ENCODE peak calls at places on chromosomes 5 and 9, in six cellular contexts. H is AG04450, F is mammary epithelial cell, X is lower leg skin, A is H1, M is epithelial cell of esophagus. N is an unnamed sample.

GRCh38 chr5:177447066-177447610 is 524 bp downstream of the PRR7 start:
- DNase-seq in H (no peak), X (no peak), M (peak), F (peak), A (no peak), N (peak)

GRCh38 chr5:1137567-1138444 is 25.9 kb upstream of the SLC12A7 start:
- DNase-seq in M (no peak), F (no peak), A (no peak), X (no peak), H (no peak), N (no peak)

GRCh38 chr9:116155700-116156045 is 2.1 kb downstream of the PAPPA start:
- DNase-seq in F (no peak), A (no peak), X (no peak), H (no peak), M (no peak), N (no peak)

GRCh38 chr5:176629853-176630680 is at the start of the genes EIF4E1B and SNCB:
- DNase-seq in F (peak), A (no peak), M (peak), H (no peak), X (no peak), N (peak)

GRCh38 chr9:81380960-81381359 is 308.4 kb downstream of the TLE1 start:
- DNase-seq in X (no peak), A (no peak), F (no peak), H (no peak), M (no peak), N (no peak)

GRCh38 chr5:115565233-115565632 is 20.7 kb upstream of the FEM1C start:
- DNase-seq in H (no peak), F (no peak), M (no peak), A (no peak), X (no peak), N (no peak)

GRCh38 chr5:67243944-67244343 is 47.3 kb upstream of the CD180 start:
- DNase-seq in A (no peak), F (no peak), X (no peak), M (no peak), H (no peak), N (no peak)

GRCh38 chr9:22921742-22922141 is 475.1 kb downstream of the DMRTA1 start:
- DNase-seq in M (no peak), F (no peak), H (no peak), A (no peak), X (no peak), N (no peak)

GRCh38 chr5:56481147-56481997 is 248.2 kb upstream of the ANKRD55 start:
- DNase-seq in M (no peak), A (no peak), H (no peak), F (peak), X (peak), N (peak)

GRCh38 chr5:113214026-113214425 is 220.8 kb downstream of the TSSK1B start:
- DNase-seq in A (no peak), X (no peak), M (no peak), F (no peak), H (no peak), N (no peak)

GRCh38 chr5:166127766-166128565 is 2163.5 kb upstream of the WWC1 start:
- DNase-seq in M (no peak), A (no peak), X (no peak), H (no peak), F (no peak), N (no peak)

GRCh38 chr9:22005083-22005699 is 3.9 kb downstream of the CDKN2B start:
- DNase-seq in A (no peak), X (no peak), H (no peak), M (no peak), F (peak), N (no peak)

GRCh38 chr5:151607304-151607703 is 16.2 kb upstream of the FAT2 start:
- DNase-seq in M (no peak), X (no peak), A (no peak), H (no peak), F (no peak), N (no peak)

GRCh38 chr5:133433641-133434040 is 178.7 kb downstream of the FSTL4 start:
- DNase-seq in A (no peak), X (peak), F (no peak), H (no peak), M (no peak), N (no peak)

GRCh38 chr5:180370861-180371641 is 17.9 kb upstream of the GFPT2 start:
- DNase-seq in F (no peak), A (no peak), H (no peak), M (no peak), X (no peak), N (no peak)

GRCh38 chr5:95113489-95113888 is 171.4 kb downstream of the MCTP1 start:
- DNase-seq in H (peak), F (peak), X (no peak), M (peak), A (peak), N (no peak)

GRCh38 chr5:157528036-157528632 is 47.4 kb downstream of the ADAM19 start:
- DNase-seq in A (no peak), M (no peak), H (no peak), X (no peak), F (no peak), N (no peak)

GRCh38 chr5:102528600-102528999 is 29.8 kb upstream of the SLCO6A1 start:
- DNase-seq in M (no peak), H (no peak), F (no peak), X (no peak), A (no peak), N (no peak)

GRCh38 chr5:143592648-143593047 is 189.2 kb upstream of the NR3C1 start:
- DNase-seq in A (no peak), M (no peak), H (no peak), F (no peak), X (no peak), N (no peak)

GRCh38 chr9:980621-981020 is 4.2 kb downstream of the DMRT3 start:
- DNase-seq in A (no peak), F (no peak), H (no peak), X (no peak), M (no peak), N (no peak)

GRCh38 chr9:72828281-72828731 is 124.5 kb downstream of the ALDH1A1 start:
- DNase-seq in X (no peak), H (no peak), A (no peak), M (peak), F (peak), N (no peak)

GRCh38 chr5:87004101-87004500 is 263.6 kb upstream of the RASA1 start:
- DNase-seq in H (no peak), M (peak), A (no peak), F (peak), X (no peak), N (no peak)

GRCh38 chr5:34891981-34892380 is 23.3 kb downstream of the RAD1 start:
- DNase-seq in X (no peak), M (no peak), H (no peak), A (no peak), F (no peak), N (no peak)

GRCh38 chr9:13896922-13897835 is 416.8 kb downstream of the NFIB start:
- DNase-seq in X (no peak), A (no peak), H (no peak), F (no peak), M (peak), N (no peak)

GRCh38 chr9:13898957-13899356 is 415.0 kb downstream of the NFIB start:
- DNase-seq in A (no peak), M (no peak), X (no peak), H (no peak), F (no peak), N (no peak)

GRCh38 chr9:13899924-13900323 is 414.0 kb downstream of the NFIB start:
- DNase-seq in X (no peak), H (no peak), A (no peak), F (no peak), M (peak), N (no peak)

GRCh38 chr9:13900449-13900848 is 413.5 kb downstream of the NFIB start:
- DNase-seq in X (no peak), M (peak), F (peak), H (no peak), A (no peak), N (no peak)

GRCh38 chr9:13896047-13896446 is 417.9 kb downstream of the NFIB start:
- DNase-seq in M (peak), F (peak), H (no peak), A (no peak), X (no peak), N (no peak)
- TF ChIP-seq CTCF in M (no peak), F (no peak), H (no peak), A (no peak), X (no peak), N (no peak)

DNA sequence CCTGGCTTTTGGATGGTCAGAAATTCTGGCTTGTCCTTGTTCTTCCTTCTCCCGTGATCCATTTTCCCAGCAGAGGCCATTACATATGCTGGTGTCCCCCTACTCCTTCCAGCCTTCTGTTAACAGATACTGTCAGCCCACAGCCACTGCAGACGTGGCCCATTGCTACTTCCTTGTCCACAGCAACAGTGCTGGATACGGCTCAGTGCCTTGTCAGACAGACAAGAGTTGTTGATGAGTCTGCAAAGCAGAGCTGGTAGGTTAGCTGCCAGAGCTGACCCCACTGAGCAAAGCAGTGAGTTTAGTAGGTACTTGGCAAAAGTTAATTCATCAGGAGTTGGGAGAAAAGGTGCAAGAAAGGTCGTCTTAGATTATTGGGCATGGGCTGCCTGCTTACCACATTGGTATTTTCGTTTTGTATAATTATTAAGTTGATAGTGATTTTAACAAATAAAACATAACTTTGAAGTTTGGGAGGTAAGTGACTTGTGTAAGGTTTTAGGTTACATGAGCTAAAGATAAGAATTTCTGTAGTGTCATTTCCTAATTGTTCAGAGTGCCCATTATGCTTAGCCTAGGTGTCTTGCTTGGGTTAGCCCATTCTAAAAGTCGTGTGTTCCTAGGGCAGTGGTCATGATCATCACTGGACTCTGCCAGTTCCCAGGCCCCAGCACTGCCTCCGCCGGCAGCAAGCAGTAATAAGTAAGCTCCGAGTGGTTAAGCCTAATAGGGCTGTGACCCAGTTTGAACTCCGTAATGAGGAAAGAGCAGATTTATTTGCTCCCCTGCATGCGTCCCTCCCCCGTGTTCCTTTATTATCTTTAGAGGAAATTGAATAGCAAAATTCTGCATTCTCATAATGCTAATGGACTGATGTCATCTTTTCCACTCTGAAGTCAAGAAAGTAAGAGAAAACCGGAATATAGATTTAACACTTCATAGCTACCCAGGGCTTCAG is 292.0 kb downstream of the FANCC start:
- DNase-seq in A (no peak), M (no peak), X (no peak), H (peak), F (peak), N (peak)
- TF ChIP-seq CTCF in A (no peak), M (peak), X (no peak), H (peak), F (no peak), N (no peak)

DNA sequence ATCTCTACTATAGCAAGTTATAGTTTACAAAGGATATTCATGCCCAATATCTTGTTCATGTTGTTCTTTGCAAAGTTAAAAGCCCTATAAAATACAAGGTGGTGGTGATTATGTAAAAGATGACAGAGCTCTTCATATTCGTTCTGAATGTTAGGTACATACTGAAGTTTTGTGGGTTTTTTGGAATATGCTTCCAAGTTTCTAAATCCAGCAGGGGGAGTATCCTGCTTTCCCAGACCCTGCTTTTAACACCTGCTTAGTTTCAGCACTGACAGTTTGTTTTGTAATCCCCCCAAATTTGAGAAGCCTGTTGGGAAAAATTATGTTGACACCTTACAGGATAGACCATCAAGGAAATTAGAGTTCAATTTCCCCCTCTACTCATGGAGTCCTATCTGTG is 438.3 kb downstream of the SH3GL2 start:
- DNase-seq in M (no peak), X (no peak), F (no peak), H (no peak), A (no peak), N (no peak)
- TF ChIP-seq CTCF in M (no peak), X (no peak), F (no peak), H (no peak), A (no peak), N (no peak)

GRCh38 chr5:138824924-138825863 is 49.9 kb downstream of the LRRTM2 start:
- DNase-seq in M (peak), F (no peak), A (no peak), H (no peak), X (no peak), N (no peak)
- TF ChIP-seq CTCF in M (peak), F (peak), A (no peak), H (peak), X (no peak), N (peak)

GRCh38 chr5:41349846-41350245 is 136.5 kb upstream of the C6 start:
- DNase-seq in F (no peak), X (no peak), A (no peak), M (no peak), H (no peak), N (no peak)
- TF ChIP-seq CTCF in F (no peak), X (no peak), A (no peak), M (no peak), H (no peak), N (no peak)

DNA sequence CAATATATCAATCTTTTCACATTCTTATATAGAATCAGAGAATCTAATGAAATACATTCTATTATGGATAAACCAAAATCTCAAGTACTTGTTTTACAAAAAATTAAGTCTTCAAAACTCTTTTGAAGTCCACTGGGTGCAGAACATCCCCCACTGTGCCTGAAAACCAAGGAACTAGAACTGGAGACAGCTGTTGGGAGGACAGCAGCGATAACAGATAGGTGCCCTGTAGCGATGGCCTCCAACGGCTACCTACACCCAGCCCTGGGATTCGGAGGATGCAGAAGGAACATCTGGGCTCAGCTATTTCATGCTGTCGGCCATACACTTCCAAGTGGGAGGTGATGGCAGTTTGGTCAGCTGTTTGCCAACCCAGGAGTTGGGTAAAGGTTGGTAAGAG is 129.3 kb upstream of the LHFPL2 start:
- DNase-seq in H (no peak), X (no peak), M (no peak), F (no peak), A (no peak), N (no peak)
- TF ChIP-seq CTCF in H (no peak), X (no peak), M (no peak), F (no peak), A (no peak), N (no peak)

DNA sequence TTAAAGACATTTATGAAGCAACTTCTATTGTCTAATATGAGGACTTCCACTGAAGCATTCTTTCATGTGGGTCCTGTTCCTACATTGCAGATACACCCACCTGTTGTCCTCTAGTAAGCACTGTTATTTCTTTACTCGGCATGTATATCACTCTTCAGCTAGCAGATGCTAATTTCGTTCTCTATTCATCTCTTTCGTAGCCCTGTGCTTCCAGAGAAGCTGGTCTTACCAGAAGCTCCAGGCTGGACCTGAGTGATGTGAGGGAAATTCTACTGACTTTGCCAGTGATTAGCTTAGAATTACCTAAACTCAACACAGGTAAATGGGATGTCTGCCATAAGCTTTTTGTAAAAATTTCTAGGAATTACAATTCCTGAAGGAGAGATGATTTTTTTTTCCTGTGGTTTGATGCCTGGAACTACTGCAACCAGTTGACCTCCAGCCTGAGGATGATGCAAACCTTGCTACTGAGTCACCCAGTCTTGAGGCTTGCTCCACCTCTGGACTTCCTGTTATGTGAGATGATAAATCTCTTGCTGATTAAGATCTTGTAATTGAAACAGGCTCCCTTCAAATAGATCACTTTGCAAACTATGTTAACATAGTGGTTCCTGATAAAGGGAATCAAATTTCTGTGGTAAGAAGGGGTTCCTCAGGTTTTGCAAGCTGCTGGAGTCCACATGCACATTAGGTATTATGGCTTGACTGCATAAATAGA is 52.2 kb upstream of the SPINK5 start:
- DNase-seq in X (no peak), A (no peak), H (no peak), F (peak), M (peak), N (no peak)
- TF ChIP-seq CTCF in X (no peak), A (no peak), H (no peak), F (no peak), M (no peak), N (no peak)

DNA sequence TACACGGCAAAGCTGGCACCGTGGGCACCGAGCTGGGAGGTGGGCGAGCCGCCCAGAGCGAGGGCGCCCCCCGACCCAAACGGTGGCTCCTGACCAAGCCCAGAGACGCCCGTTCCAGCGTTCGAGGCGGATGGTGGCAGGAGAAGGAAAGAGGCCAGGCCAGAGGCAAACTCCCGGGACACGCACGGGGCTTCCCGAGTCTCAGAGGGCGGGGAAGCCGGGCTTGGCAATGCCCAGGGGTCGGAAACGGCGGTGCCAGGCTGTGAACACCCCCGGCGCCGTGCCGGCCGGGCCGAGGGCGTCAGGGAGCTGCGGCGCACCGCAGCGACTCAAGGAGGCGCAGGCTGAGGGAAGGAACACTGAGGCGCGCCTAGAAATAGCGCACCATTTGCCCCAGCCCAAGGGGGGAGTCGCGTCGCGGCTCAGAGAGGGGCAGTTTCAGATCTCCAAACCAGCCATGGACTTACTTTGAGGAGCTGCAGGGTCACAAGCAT is 397 bp downstream of the SPRY4 start:
- DNase-seq in A (no peak), F (no peak), X (no peak), M (no peak), H (no peak), N (no peak)
- TF ChIP-seq CTCF in A (no peak), F (no peak), X (no peak), M (no peak), H (peak), N (no peak)

DNA sequence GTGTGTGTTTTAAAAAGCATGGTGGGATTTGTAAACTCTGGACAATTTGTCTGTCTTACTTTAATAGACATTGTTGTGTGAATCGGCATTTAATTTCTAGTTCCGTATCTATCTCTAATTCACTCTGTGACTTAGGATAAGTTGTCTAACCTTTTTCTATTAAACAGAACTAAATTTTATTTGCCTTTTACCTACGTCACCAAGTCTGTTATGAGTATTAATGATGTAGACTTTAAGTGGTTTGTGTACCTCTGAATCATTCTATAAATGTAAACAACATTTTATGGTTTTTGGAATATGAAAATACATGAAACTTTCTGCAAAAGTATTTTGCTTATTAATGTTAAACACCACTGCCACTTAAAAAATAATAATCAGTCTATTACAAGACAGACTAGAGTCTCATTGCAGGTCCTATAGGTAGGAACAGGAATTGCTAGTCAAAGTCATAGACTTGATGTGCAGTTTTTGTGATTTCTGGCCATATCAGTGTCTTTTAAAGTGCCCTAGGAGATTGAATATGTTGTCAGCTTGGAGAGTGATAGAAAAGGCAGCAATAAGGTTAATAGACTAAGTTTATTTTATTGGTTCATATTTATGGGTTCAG is 5.6 kb downstream of the RBM27 start:
- DNase-seq in H (no peak), A (no peak), X (no peak), M (peak), F (no peak), N (no peak)
- TF ChIP-seq CTCF in H (peak), A (no peak), X (no peak), M (peak), F (peak), N (peak)

GRCh38 chr5:65625743-65626142 is 916 bp downstream of the SHLD3 start:
- DNase-seq in A (no peak), M (no peak), H (no peak), F (no peak), X (no peak), N (no peak)

GRCh38 chr5:65624570-65625555 is at the start of the genes SHLD3 and TRAPPC13:
- DNase-seq in H (peak), A (peak), X (peak), M (peak), F (peak), N (peak)

GRCh38 chr5:65623482-65623881 is 651 bp downstream of the TRIM23 start:
- DNase-seq in A (no peak), H (no peak), M (no peak), F (no peak), X (no peak), N (no peak)

GRCh38 chr5:65620021-65620420 is 4.1 kb downstream of the TRIM23 start:
- DNase-seq in F (no peak), M (peak), H (no peak), A (no peak), X (no peak), N (no peak)

GRCh38 chr5:65624025-65624569 is at the start of gene TRIM23:
- DNase-seq in X (peak), H (peak), A (peak), F (peak), M (peak), N (peak)
- TF ChIP-seq CTCF in X (no peak), H (peak), A (no peak), F (no peak), M (no peak), N (no peak)

N was measured in glutamatergic neuron.